ENCODE peak calls at places on chromosomes 6 and 20, in ten cellular contexts. One of them, this sample, is unnamed. For H3K4me1, the result is how much of the 10 kb centered on the place peaks cover.

GRCh38 chr6:38524436-38525145 is 115.1 kb downstream of the BTBD9 start:
- DNase-seq in iPS DF 6.9: no peak
- DNase-seq in A549: no peak
- DNase-seq in lower lobe of right lung: no peak
- DNase-seq in ascending aorta: no peak
- DNase-seq in sigmoid colon: no peak
- DNase-seq in CD4-positive, CD25-positive, alpha-beta regulatory T cell: no peak
- DNase-seq in PC-3: peak
- DNase-seq in right lobe of liver: no peak
- DNase-seq in transverse colon: no peak
- DNase-seq in this sample: no peak

GRCh38 chr6:74333406-74333805 is 637.4 kb downstream of the CD109 start:
- DNase-seq in ascending aorta: no peak
- DNase-seq in A549: no peak
- DNase-seq in transverse colon: no peak
- DNase-seq in right lobe of liver: no peak
- DNase-seq in lower lobe of right lung: no peak
- DNase-seq in PC-3: no peak
- DNase-seq in iPS DF 6.9: no peak
- DNase-seq in CD4-positive, CD25-positive, alpha-beta regulatory T cell: no peak
- DNase-seq in sigmoid colon: no peak
- DNase-seq in this sample: no peak

GRCh38 chr6:26338810-26339209 is 26.2 kb upstream of the BTN3A2 start:
- DNase-seq in A549: no peak
- DNase-seq in iPS DF 6.9: no peak
- DNase-seq in sigmoid colon: no peak
- DNase-seq in right lobe of liver: no peak
- DNase-seq in lower lobe of right lung: no peak
- DNase-seq in CD4-positive, CD25-positive, alpha-beta regulatory T cell: no peak
- DNase-seq in PC-3: no peak
- DNase-seq in transverse colon: no peak
- DNase-seq in ascending aorta: no peak
- DNase-seq in this sample: no peak

GRCh38 chr20:21505810-21506530 is 7.9 kb downstream of the NKX2-2 start:
- DNase-seq in iPS DF 6.9: no peak
- DNase-seq in sigmoid colon: no peak
- DNase-seq in right lobe of liver: peak
- DNase-seq in transverse colon: peak
- DNase-seq in lower lobe of right lung: peak
- DNase-seq in ascending aorta: no peak
- DNase-seq in PC-3: peak
- DNase-seq in A549: peak
- DNase-seq in CD4-positive, CD25-positive, alpha-beta regulatory T cell: peak
- DNase-seq in this sample: no peak

GRCh38 chr20:52975024-52975732 is 3.0 kb downstream of the TSHZ2 start:
- DNase-seq in right lobe of liver: no peak
- DNase-seq in sigmoid colon: no peak
- DNase-seq in ascending aorta: no peak
- DNase-seq in CD4-positive, CD25-positive, alpha-beta regulatory T cell: peak
- DNase-seq in lower lobe of right lung: no peak
- DNase-seq in iPS DF 6.9: no peak
- DNase-seq in transverse colon: no peak
- DNase-seq in A549: no peak
- DNase-seq in PC-3: peak
- DNase-seq in this sample: no peak

GRCh38 chr6:145887969-145888368 is 73.4 kb upstream of the FBXO30 start:
- DNase-seq in PC-3: peak
- DNase-seq in ascending aorta: no peak
- DNase-seq in A549: no peak
- DNase-seq in right lobe of liver: no peak
- DNase-seq in sigmoid colon: peak
- DNase-seq in lower lobe of right lung: no peak
- DNase-seq in iPS DF 6.9: no peak
- DNase-seq in transverse colon: no peak
- DNase-seq in CD4-positive, CD25-positive, alpha-beta regulatory T cell: no peak
- DNase-seq in this sample: peak

GRCh38 chr20:17470521-17470920 is 60.7 kb downstream of the BFSP1 start:
- DNase-seq in A549: no peak
- DNase-seq in sigmoid colon: no peak
- DNase-seq in ascending aorta: no peak
- DNase-seq in iPS DF 6.9: no peak
- DNase-seq in lower lobe of right lung: no peak
- DNase-seq in PC-3: no peak
- DNase-seq in transverse colon: no peak
- DNase-seq in right lobe of liver: no peak
- DNase-seq in CD4-positive, CD25-positive, alpha-beta regulatory T cell: no peak
- DNase-seq in this sample: no peak

GRCh38 chr20:1315804-1316203 is 13.1 kb downstream of the SDCBP2 start:
- DNase-seq in PC-3: no peak
- DNase-seq in A549: no peak
- DNase-seq in ascending aorta: no peak
- DNase-seq in iPS DF 6.9: no peak
- DNase-seq in transverse colon: no peak
- DNase-seq in sigmoid colon: no peak
- DNase-seq in lower lobe of right lung: no peak
- DNase-seq in right lobe of liver: no peak
- DNase-seq in CD4-positive, CD25-positive, alpha-beta regulatory T cell: no peak
- DNase-seq in this sample: no peak

GRCh38 chr6:20540683-20541082 is 6.4 kb downstream of the CDKAL1 start:
- DNase-seq in ascending aorta: no peak
- DNase-seq in A549: no peak
- DNase-seq in transverse colon: no peak
- DNase-seq in CD4-positive, CD25-positive, alpha-beta regulatory T cell: no peak
- DNase-seq in lower lobe of right lung: no peak
- DNase-seq in right lobe of liver: no peak
- DNase-seq in PC-3: peak
- DNase-seq in sigmoid colon: no peak
- DNase-seq in iPS DF 6.9: no peak
- DNase-seq in this sample: no peak

GRCh38 chr6:106069478-106069877 is 16.7 kb upstream of the PRDM1 start:
- DNase-seq in lower lobe of right lung: no peak
- DNase-seq in sigmoid colon: no peak
- DNase-seq in CD4-positive, CD25-positive, alpha-beta regulatory T cell: no peak
- DNase-seq in ascending aorta: no peak
- DNase-seq in transverse colon: no peak
- DNase-seq in right lobe of liver: no peak
- DNase-seq in PC-3: peak
- DNase-seq in A549: no peak
- DNase-seq in iPS DF 6.9: no peak
- DNase-seq in this sample: no peak

GRCh38 chr6:166027761-166028160 is 139.9 kb downstream of the TBXT start:
- DNase-seq in sigmoid colon: no peak
- DNase-seq in right lobe of liver: no peak
- DNase-seq in CD4-positive, CD25-positive, alpha-beta regulatory T cell: no peak
- DNase-seq in lower lobe of right lung: no peak
- DNase-seq in transverse colon: no peak
- DNase-seq in ascending aorta: no peak
- DNase-seq in PC-3: no peak
- DNase-seq in A549: no peak
- DNase-seq in iPS DF 6.9: no peak
- DNase-seq in this sample: no peak

GRCh38 chr6:137950581-137950980 is 83.5 kb downstream of the TNFAIP3 start:
- DNase-seq in sigmoid colon: no peak
- DNase-seq in right lobe of liver: no peak
- DNase-seq in lower lobe of right lung: no peak
- DNase-seq in PC-3: no peak
- DNase-seq in ascending aorta: no peak
- DNase-seq in iPS DF 6.9: no peak
- DNase-seq in A549: no peak
- DNase-seq in CD4-positive, CD25-positive, alpha-beta regulatory T cell: no peak
- DNase-seq in transverse colon: no peak
- DNase-seq in this sample: no peak
- H3K4me1 ChIP-seq in sigmoid colon: under half
- H3K4me1 ChIP-seq in right lobe of liver: under half
- H3K4me1 ChIP-seq in lower lobe of right lung: under half
- H3K4me1 ChIP-seq in PC-3: under half
- H3K4me1 ChIP-seq in ascending aorta: under half
- H3K4me1 ChIP-seq in iPS DF 6.9: under half
- H3K4me1 ChIP-seq in A549: under half
- H3K4me1 ChIP-seq in CD4-positive, CD25-positive, alpha-beta regulatory T cell: under half
- H3K4me1 ChIP-seq in transverse colon: under half
- H3K4me1 ChIP-seq in this sample: under half

GRCh38 chr6:44258325-44258863 is 1.1 kb upstream of the SLC35B2 start:
- DNase-seq in ascending aorta: no peak
- DNase-seq in PC-3: no peak
- DNase-seq in lower lobe of right lung: no peak
- DNase-seq in A549: no peak
- DNase-seq in iPS DF 6.9: no peak
- DNase-seq in right lobe of liver: peak
- DNase-seq in transverse colon: no peak
- DNase-seq in sigmoid colon: no peak
- DNase-seq in CD4-positive, CD25-positive, alpha-beta regulatory T cell: no peak
- DNase-seq in this sample: no peak
- H3K4me1 ChIP-seq in ascending aorta: under half
- H3K4me1 ChIP-seq in PC-3: under half
- H3K4me1 ChIP-seq in lower lobe of right lung: under half
- H3K4me1 ChIP-seq in A549: under half
- H3K4me1 ChIP-seq in iPS DF 6.9: under half
- H3K4me1 ChIP-seq in right lobe of liver: under half
- H3K4me1 ChIP-seq in transverse colon: under half
- H3K4me1 ChIP-seq in sigmoid colon: under half
- H3K4me1 ChIP-seq in CD4-positive, CD25-positive, alpha-beta regulatory T cell: under half
- H3K4me1 ChIP-seq in this sample: under half

DNA sequence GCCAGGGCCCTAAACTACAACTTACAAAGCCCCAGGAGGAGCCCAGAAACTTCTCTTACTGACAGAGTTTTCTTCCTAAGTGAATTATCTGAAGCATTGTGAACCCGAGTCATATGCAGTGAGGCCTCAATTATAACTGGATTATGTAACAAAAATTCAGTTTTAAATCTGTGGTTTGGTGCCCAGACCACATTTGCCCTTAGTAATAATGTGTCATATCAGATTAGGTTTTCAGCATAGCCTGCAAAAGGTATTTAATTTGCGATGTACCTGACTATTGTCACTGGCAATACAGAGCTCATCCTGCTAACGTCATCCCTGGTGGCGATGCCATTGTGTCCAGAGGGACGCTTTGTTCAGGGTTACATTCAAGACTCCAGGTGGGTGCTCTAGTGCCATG is 64.9 kb downstream of the HIVEP1 start:
- DNase-seq in transverse colon: no peak
- DNase-seq in ascending aorta: no peak
- DNase-seq in CD4-positive, CD25-positive, alpha-beta regulatory T cell: no peak
- DNase-seq in right lobe of liver: no peak
- DNase-seq in PC-3: peak
- DNase-seq in iPS DF 6.9: no peak
- DNase-seq in lower lobe of right lung: no peak
- DNase-seq in sigmoid colon: no peak
- DNase-seq in A549: no peak
- DNase-seq in this sample: no peak
- H3K4me1 ChIP-seq in transverse colon: under half
- H3K4me1 ChIP-seq in ascending aorta: under half
- H3K4me1 ChIP-seq in CD4-positive, CD25-positive, alpha-beta regulatory T cell: under half
- H3K4me1 ChIP-seq in right lobe of liver: under half
- H3K4me1 ChIP-seq in PC-3: under half
- H3K4me1 ChIP-seq in iPS DF 6.9: under half
- H3K4me1 ChIP-seq in lower lobe of right lung: under half
- H3K4me1 ChIP-seq in sigmoid colon: under half
- H3K4me1 ChIP-seq in A549: under half
- H3K4me1 ChIP-seq in this sample: under half

GRCh38 chr6:113006494-113006893 is 659.4 kb downstream of the RFPL4B start:
- DNase-seq in sigmoid colon: no peak
- DNase-seq in A549: no peak
- DNase-seq in transverse colon: no peak
- DNase-seq in lower lobe of right lung: no peak
- DNase-seq in ascending aorta: no peak
- DNase-seq in PC-3: no peak
- DNase-seq in right lobe of liver: no peak
- DNase-seq in CD4-positive, CD25-positive, alpha-beta regulatory T cell: no peak
- DNase-seq in iPS DF 6.9: no peak
- DNase-seq in this sample: no peak
- H3K4me1 ChIP-seq in sigmoid colon: under half
- H3K4me1 ChIP-seq in A549: under half
- H3K4me1 ChIP-seq in transverse colon: under half
- H3K4me1 ChIP-seq in lower lobe of right lung: under half
- H3K4me1 ChIP-seq in ascending aorta: under half
- H3K4me1 ChIP-seq in PC-3: under half
- H3K4me1 ChIP-seq in right lobe of liver: under half
- H3K4me1 ChIP-seq in CD4-positive, CD25-positive, alpha-beta regulatory T cell: under half
- H3K4me1 ChIP-seq in iPS DF 6.9: under half
- H3K4me1 ChIP-seq in this sample: under half

GRCh38 chr20:25227317-25227831 is 20.5 kb upstream of the PYGB start:
- DNase-seq in sigmoid colon: no peak
- DNase-seq in CD4-positive, CD25-positive, alpha-beta regulatory T cell: no peak
- DNase-seq in lower lobe of right lung: no peak
- DNase-seq in ascending aorta: peak
- DNase-seq in right lobe of liver: no peak
- DNase-seq in iPS DF 6.9: no peak
- DNase-seq in transverse colon: no peak
- DNase-seq in A549: no peak
- DNase-seq in PC-3: peak
- DNase-seq in this sample: no peak
- H3K4me1 ChIP-seq in sigmoid colon: under half
- H3K4me1 ChIP-seq in CD4-positive, CD25-positive, alpha-beta regulatory T cell: under half
- H3K4me1 ChIP-seq in lower lobe of right lung: under half
- H3K4me1 ChIP-seq in ascending aorta: under half
- H3K4me1 ChIP-seq in right lobe of liver: under half
- H3K4me1 ChIP-seq in iPS DF 6.9: under half
- H3K4me1 ChIP-seq in transverse colon: under half
- H3K4me1 ChIP-seq in A549: half or more
- H3K4me1 ChIP-seq in PC-3: under half
- H3K4me1 ChIP-seq in this sample: under half

DNA sequence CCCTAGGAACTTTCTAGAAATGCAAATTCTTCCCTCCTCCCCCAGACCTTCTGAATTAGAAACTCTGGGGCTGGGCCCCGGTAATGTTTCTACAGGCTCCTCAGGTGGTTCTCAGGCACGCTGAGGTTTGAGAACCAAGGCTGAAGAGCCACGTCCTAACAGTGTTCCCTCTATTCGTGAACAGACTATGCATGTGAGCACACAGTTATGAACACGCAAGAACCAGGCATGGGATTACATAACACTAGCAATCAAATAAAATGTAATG is 104.4 kb downstream of the TCP11 start:
- DNase-seq in transverse colon: no peak
- DNase-seq in PC-3: no peak
- DNase-seq in sigmoid colon: no peak
- DNase-seq in right lobe of liver: no peak
- DNase-seq in ascending aorta: no peak
- DNase-seq in A549: no peak
- DNase-seq in lower lobe of right lung: no peak
- DNase-seq in iPS DF 6.9: no peak
- DNase-seq in CD4-positive, CD25-positive, alpha-beta regulatory T cell: no peak
- DNase-seq in this sample: no peak
- H3K4me1 ChIP-seq in transverse colon: under half
- H3K4me1 ChIP-seq in PC-3: under half
- H3K4me1 ChIP-seq in sigmoid colon: under half
- H3K4me1 ChIP-seq in right lobe of liver: under half
- H3K4me1 ChIP-seq in ascending aorta: half or more
- H3K4me1 ChIP-seq in A549: under half
- H3K4me1 ChIP-seq in lower lobe of right lung: half or more
- H3K4me1 ChIP-seq in iPS DF 6.9: under half
- H3K4me1 ChIP-seq in CD4-positive, CD25-positive, alpha-beta regulatory T cell: under half
- H3K4me1 ChIP-seq in this sample: under half

DNA sequence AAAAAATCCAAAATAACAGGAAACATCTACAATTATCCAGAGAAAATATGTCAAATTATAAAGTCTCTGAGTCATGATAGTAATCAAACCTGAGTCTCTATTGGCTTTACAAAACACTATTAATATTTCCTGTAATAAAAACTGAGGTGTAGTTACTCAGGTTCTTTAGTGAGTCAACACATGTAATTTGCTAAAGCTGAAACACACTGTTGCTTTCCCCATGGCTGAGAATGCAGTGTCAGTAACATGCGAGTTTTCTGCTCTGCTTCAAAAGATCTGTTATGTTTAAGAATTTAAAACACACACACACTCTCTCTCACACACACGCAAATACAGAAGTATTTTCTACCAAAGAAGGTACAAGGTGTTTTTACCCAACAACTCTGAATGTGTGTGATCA is 38.6 kb downstream of the ATXN1 start:
- DNase-seq in ascending aorta: no peak
- DNase-seq in A549: no peak
- DNase-seq in PC-3: peak
- DNase-seq in CD4-positive, CD25-positive, alpha-beta regulatory T cell: no peak
- DNase-seq in iPS DF 6.9: no peak
- DNase-seq in lower lobe of right lung: no peak
- DNase-seq in transverse colon: no peak
- DNase-seq in right lobe of liver: no peak
- DNase-seq in sigmoid colon: no peak
- DNase-seq in this sample: no peak
- H3K4me1 ChIP-seq in ascending aorta: half or more
- H3K4me1 ChIP-seq in A549: half or more
- H3K4me1 ChIP-seq in PC-3: half or more
- H3K4me1 ChIP-seq in CD4-positive, CD25-positive, alpha-beta regulatory T cell: under half
- H3K4me1 ChIP-seq in iPS DF 6.9: under half
- H3K4me1 ChIP-seq in lower lobe of right lung: half or more
- H3K4me1 ChIP-seq in transverse colon: under half
- H3K4me1 ChIP-seq in right lobe of liver: under half
- H3K4me1 ChIP-seq in sigmoid colon: under half
- H3K4me1 ChIP-seq in this sample: under half